ENCODE peak calls at places on chromosome 2, in four cellular contexts. One of them, this sample, is unnamed. For H3K9me3, the result is how much of the 10 kb centered on the place peaks cover.

GRCh38 chr2:38509322-38509946 is 93.3 kb downstream of the HNRNPLL start:
- DNase-seq in mucosa of descending colon: no peak
- DNase-seq in breast epithelium: no peak
- DNase-seq in heart left ventricle: no peak
- DNase-seq in this sample: no peak

GRCh38 chr2:169732583-169733358 is 861 bp upstream of the KLHL23 start:
- DNase-seq in mucosa of descending colon: no peak
- DNase-seq in breast epithelium: no peak
- DNase-seq in heart left ventricle: no peak
- DNase-seq in this sample: no peak

GRCh38 chr2:127607399-127607908 is 38.5 kb upstream of the GPR17 start:
- DNase-seq in mucosa of descending colon: no peak
- DNase-seq in breast epithelium: no peak
- DNase-seq in heart left ventricle: peak
- DNase-seq in this sample: no peak

GRCh38 chr2:43566461-43566729 is 29.4 kb downstream of the THADA start:
- DNase-seq in mucosa of descending colon: no peak
- DNase-seq in breast epithelium: no peak
- DNase-seq in heart left ventricle: no peak
- DNase-seq in this sample: no peak

GRCh38 chr2:225889452-225889851 is 489.9 kb downstream of the NYAP2 start:
- DNase-seq in mucosa of descending colon: no peak
- DNase-seq in breast epithelium: no peak
- DNase-seq in heart left ventricle: no peak
- DNase-seq in this sample: no peak

GRCh38 chr2:43169091-43169936 is 57.1 kb downstream of the ZFP36L2 start:
- DNase-seq in mucosa of descending colon: peak
- DNase-seq in breast epithelium: peak
- DNase-seq in heart left ventricle: peak
- DNase-seq in this sample: no peak

GRCh38 chr2:1482981-1483380 is 69.7 kb downstream of the TPO start:
- DNase-seq in mucosa of descending colon: no peak
- DNase-seq in breast epithelium: no peak
- DNase-seq in heart left ventricle: no peak
- DNase-seq in this sample: no peak

GRCh38 chr2:37388074-37388473 is 43.6 kb downstream of the QPCT start:
- DNase-seq in mucosa of descending colon: no peak
- DNase-seq in breast epithelium: no peak
- DNase-seq in heart left ventricle: no peak
- DNase-seq in this sample: no peak

GRCh38 chr2:239498981-239499633 is 98.3 kb upstream of the HDAC4 start:
- DNase-seq in mucosa of descending colon: peak
- DNase-seq in breast epithelium: peak
- DNase-seq in heart left ventricle: peak
- DNase-seq in this sample: peak

GRCh38 chr2:236568068-236568921 is 1.3 kb upstream of the ACKR3 start:
- DNase-seq in mucosa of descending colon: peak
- DNase-seq in breast epithelium: no peak
- DNase-seq in heart left ventricle: peak
- DNase-seq in this sample: peak

GRCh38 chr2:25655316-25655715 is 18.1 kb downstream of the DTNB start:
- DNase-seq in mucosa of descending colon: no peak
- DNase-seq in breast epithelium: no peak
- DNase-seq in heart left ventricle: no peak
- DNase-seq in this sample: no peak

GRCh38 chr2:18284331-18284730 is 276.1 kb downstream of the RDH14 start:
- DNase-seq in mucosa of descending colon: no peak
- DNase-seq in breast epithelium: no peak
- DNase-seq in heart left ventricle: no peak
- DNase-seq in this sample: no peak

GRCh38 chr2:133841905-133842304 is 273.6 kb upstream of the NCKAP5 start:
- DNase-seq in mucosa of descending colon: no peak
- DNase-seq in breast epithelium: no peak
- DNase-seq in heart left ventricle: peak
- DNase-seq in this sample: no peak

GRCh38 chr2:144382848-144383247 is 137.1 kb downstream of the ZEB2 start:
- DNase-seq in mucosa of descending colon: no peak
- DNase-seq in breast epithelium: no peak
- DNase-seq in heart left ventricle: no peak
- DNase-seq in this sample: no peak

GRCh38 chr2:101435011-101435862 is 39.7 kb downstream of the RFX8 start:
- DNase-seq in mucosa of descending colon: no peak
- DNase-seq in breast epithelium: no peak
- DNase-seq in heart left ventricle: no peak
- DNase-seq in this sample: no peak

GRCh38 chr2:149020432-149020851 is 18.1 kb upstream of the LYPD6B start:
- DNase-seq in mucosa of descending colon: peak
- DNase-seq in breast epithelium: peak
- DNase-seq in heart left ventricle: no peak
- DNase-seq in this sample: no peak

GRCh38 chr2:36587091-36587490 is 10.9 kb downstream of the FEZ2 start:
- DNase-seq in mucosa of descending colon: no peak
- DNase-seq in breast epithelium: no peak
- DNase-seq in heart left ventricle: no peak
- DNase-seq in this sample: no peak

GRCh38 chr2:113175101-113175628 is 1.4 kb downstream of the PSD4 start:
- DNase-seq in mucosa of descending colon: no peak
- DNase-seq in breast epithelium: no peak
- DNase-seq in heart left ventricle: no peak
- DNase-seq in this sample: no peak

GRCh38 chr2:203396667-203397066 is 68.5 kb downstream of the ABI2 start:
- DNase-seq in mucosa of descending colon: no peak
- DNase-seq in breast epithelium: no peak
- DNase-seq in heart left ventricle: no peak
- DNase-seq in this sample: no peak
- TF ChIP-seq CTCF in mucosa of descending colon: no peak
- TF ChIP-seq CTCF in breast epithelium: no peak
- TF ChIP-seq CTCF in heart left ventricle: no peak
- TF ChIP-seq CTCF in this sample: no peak

DNA sequence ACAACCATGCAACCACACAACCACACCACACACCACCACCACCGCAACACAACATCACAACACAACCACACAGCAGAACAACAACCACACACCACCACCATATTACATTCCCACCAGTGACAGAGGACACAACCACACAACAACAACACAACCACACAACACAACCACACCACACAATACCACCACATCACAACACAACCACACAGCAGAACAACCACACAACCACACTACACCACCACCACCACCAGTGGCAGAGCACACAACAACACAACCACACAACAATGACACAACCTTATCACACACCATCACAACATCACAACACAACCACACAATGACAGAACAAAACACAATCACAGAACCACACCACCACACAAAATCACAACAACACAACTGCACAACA is 313.0 kb upstream of the MYT1L start:
- DNase-seq in mucosa of descending colon: no peak
- DNase-seq in breast epithelium: no peak
- DNase-seq in heart left ventricle: no peak
- DNase-seq in this sample: no peak
- H3K9me3 ChIP-seq in mucosa of descending colon: under half
- H3K9me3 ChIP-seq in breast epithelium: under half
- H3K9me3 ChIP-seq in heart left ventricle: under half
- H3K9me3 ChIP-seq in this sample: under half

GRCh38 chr2:74128206-74128605 is 19.5 kb downstream of the BOLA3 start:
- DNase-seq in mucosa of descending colon: no peak
- DNase-seq in breast epithelium: no peak
- DNase-seq in heart left ventricle: no peak
- DNase-seq in this sample: no peak
- TF ChIP-seq CTCF in mucosa of descending colon: no peak
- TF ChIP-seq CTCF in breast epithelium: no peak
- TF ChIP-seq CTCF in heart left ventricle: no peak
- TF ChIP-seq CTCF in this sample: no peak

GRCh38 chr2:56713161-56713676 is 529.4 kb downstream of the CCDC85A start:
- DNase-seq in mucosa of descending colon: no peak
- DNase-seq in breast epithelium: no peak
- DNase-seq in heart left ventricle: no peak
- DNase-seq in this sample: no peak
- H3K9me3 ChIP-seq in mucosa of descending colon: under half
- H3K9me3 ChIP-seq in breast epithelium: under half
- H3K9me3 ChIP-seq in heart left ventricle: under half
- H3K9me3 ChIP-seq in this sample: under half

GRCh38 chr2:234751275-234751938 is 200.4 kb upstream of the SH3BP4 start:
- DNase-seq in mucosa of descending colon: no peak
- DNase-seq in breast epithelium: no peak
- DNase-seq in heart left ventricle: no peak
- DNase-seq in this sample: no peak
- TF ChIP-seq CTCF in mucosa of descending colon: no peak
- TF ChIP-seq CTCF in breast epithelium: no peak
- TF ChIP-seq CTCF in heart left ventricle: no peak
- TF ChIP-seq CTCF in this sample: no peak

GRCh38 chr2:12895017-12895416 is 178.3 kb downstream of the TRIB2 start:
- DNase-seq in mucosa of descending colon: no peak
- DNase-seq in breast epithelium: no peak
- DNase-seq in heart left ventricle: no peak
- DNase-seq in this sample: no peak
- H3K9me3 ChIP-seq in mucosa of descending colon: under half
- H3K9me3 ChIP-seq in breast epithelium: under half
- H3K9me3 ChIP-seq in heart left ventricle: under half
- H3K9me3 ChIP-seq in this sample: under half

GRCh38 chr2:85748948-85749875 is 4.6 kb upstream of the ATOH8 start:
- DNase-seq in mucosa of descending colon: no peak
- DNase-seq in breast epithelium: no peak
- DNase-seq in heart left ventricle: no peak
- DNase-seq in this sample: peak
- TF ChIP-seq CTCF in mucosa of descending colon: no peak
- TF ChIP-seq CTCF in breast epithelium: no peak
- TF ChIP-seq CTCF in heart left ventricle: no peak
- TF ChIP-seq CTCF in this sample: no peak

This sample was measured in tibial artery.